ENCODE peak calls at places on chromosomes 3 and 15, in eight cellular contexts. V is A549, H is HepG2, P is GM12878, L is IMR-90, M is WTC11, U is K562, Q is H1. I is an unnamed sample.
A peak's percentile ranks its signal among the peaks of the same experiment; 100 is the strongest.

GRCh38 chr3:106281231-106281630 is 412.4 kb upstream of the CBLB start:
- DNase-seq in V (no peak), H (no peak), P (no peak), L (peak; percentile 77), M (no peak), U (no peak), Q (no peak), I (no peak)

GRCh38 chr3:70885636-70886035 is 573.2 kb upstream of the MDFIC2 start:
- DNase-seq in V (no peak), H (peak; percentile 18), P (no peak), L (no peak), M (no peak), U (no peak), Q (no peak), I (no peak)

GRCh38 chr15:89119489-89120478 is 31.5 kb downstream of the ABHD2 start:
- DNase-seq in V (peak; percentile 95), H (peak; percentile 51), P (no peak), L (peak; percentile 69), M (no peak), U (no peak), Q (no peak), I (no peak)

GRCh38 chr3:64251019-64251418 is 25.8 kb upstream of the PRICKLE2 start:
- DNase-seq in V (peak; percentile 19), H (peak; percentile 66), P (no peak), L (no peak), M (no peak), U (no peak), Q (no peak), I (no peak)

GRCh38 chr15:56886450-56886856 is 32.0 kb upstream of the TCF12 start:
- DNase-seq in V (no peak), H (peak; percentile 3), P (no peak), L (peak; percentile 17), M (no peak), U (no peak), Q (no peak), I (no peak)

GRCh38 chr3:126613481-126614187 is 41.3 kb downstream of the TXNRD3 start:
- DNase-seq in V (no peak), H (no peak), P (no peak), L (peak; percentile 11), M (no peak), U (no peak), Q (no peak), I (peak; percentile 17)

GRCh38 chr15:27183182-27183581 is 212.2 kb downstream of the GABRG3 start:
- DNase-seq in V (no peak), H (no peak), P (no peak), L (no peak), M (no peak), U (no peak), Q (no peak), I (peak; percentile 45)

GRCh38 chr3:61251174-61251972 is at the start of gene FHIT:
- DNase-seq in V (peak; percentile 89), H (peak; percentile 94), P (peak; percentile 87), L (peak; percentile 87), M (peak; percentile 97), U (peak; percentile 84), Q (peak; percentile 93), I (peak; percentile 95)

GRCh38 chr3:149615731-149616221 is 42.0 kb downstream of the WWTR1 start:
- DNase-seq in V (no peak), H (peak; percentile 48), P (no peak), L (peak; percentile 42), M (no peak), U (peak; percentile 22), Q (no peak), I (no peak)

GRCh38 chr15:68524753-68525584 is 53.8 kb upstream of the CORO2B start:
- DNase-seq in V (no peak), H (no peak), P (no peak), L (peak; percentile 87), M (no peak), U (no peak), Q (no peak), I (no peak)

GRCh38 chr15:59791646-59792208 is 102.6 kb upstream of the BNIP2 start:
- DNase-seq in V (no peak), H (no peak), P (no peak), L (no peak), M (no peak), U (no peak), Q (no peak), I (no peak)

GRCh38 chr3:102529452-102529851 is 94.6 kb downstream of the ZPLD1 start:
- DNase-seq in V (peak; percentile 32), H (no peak), P (no peak), L (peak; percentile 7), M (peak; percentile 35), U (no peak), Q (no peak), I (peak; percentile 5)

GRCh38 chr3:97795951-97796350 is 25.9 kb upstream of the CRYBG3 start:
- DNase-seq in V (no peak), H (no peak), P (no peak), L (no peak), M (no peak), U (no peak), Q (no peak), I (no peak)

GRCh38 chr3:97793415-97794019 is 28.3 kb upstream of the CRYBG3 start:
- DNase-seq in V (peak; percentile 60), H (peak; percentile 60), P (peak; percentile 4), L (peak; percentile 64), M (no peak), U (no peak), Q (no peak), I (peak; percentile 30)
- TF ChIP-seq USF2 in V (no peak), H (no peak), P (no peak), L (no peak), M (no peak), U (no peak), Q (no peak), I (no peak)

DNA sequence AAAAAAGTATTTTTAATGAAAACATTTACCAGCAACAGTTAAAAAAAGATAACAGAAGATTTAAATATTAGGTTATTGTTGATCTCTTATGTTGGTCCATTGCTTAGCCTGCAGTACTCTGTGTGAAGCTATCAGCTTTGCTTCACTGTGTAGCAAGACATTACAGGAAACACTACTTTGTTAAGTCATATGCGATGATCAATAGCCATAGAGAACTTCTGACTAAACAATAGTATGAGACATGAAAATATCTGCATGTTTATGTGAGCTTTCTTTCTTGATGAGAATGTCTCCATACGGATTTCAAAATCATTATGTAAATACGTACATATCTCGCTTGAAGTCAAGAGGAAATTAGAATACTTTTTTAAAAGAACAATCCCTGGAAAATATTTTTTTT is 27.0 kb upstream of the CAPN3 start:
- DNase-seq in V (no peak), H (no peak), P (no peak), L (peak; percentile 82), M (no peak), U (no peak), Q (no peak), I (no peak)
- TF ChIP-seq USF2 in V (no peak), H (no peak), P (no peak), L (no peak), M (no peak), U (no peak), Q (no peak), I (no peak)

DNA sequence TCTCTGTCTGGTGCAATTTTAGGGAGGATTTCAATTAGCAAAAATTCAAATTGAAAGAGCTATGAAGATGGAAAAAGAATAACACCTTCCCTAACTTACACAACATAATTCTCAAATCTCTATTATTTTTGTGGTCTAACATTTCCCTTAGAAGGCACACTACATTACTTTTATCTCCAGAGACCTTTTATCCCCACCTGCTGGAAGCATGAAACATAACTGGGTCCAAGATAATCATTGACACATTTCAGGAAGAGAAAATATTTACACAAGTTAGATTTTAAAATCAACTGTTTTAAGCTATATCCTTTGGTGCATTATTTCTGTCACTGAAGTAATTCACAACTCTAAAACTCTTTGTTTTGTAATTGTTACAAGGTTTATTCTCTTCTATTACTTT is 779.5 kb downstream of the ROBO1 start:
- DNase-seq in V (peak; percentile 33), H (peak; percentile 59), P (no peak), L (peak; percentile 46), M (no peak), U (no peak), Q (no peak), I (peak; percentile 27)
- TF ChIP-seq USF2 in V (no peak), H (no peak), P (no peak), L (no peak), M (no peak), U (no peak), Q (no peak), I (no peak)

GRCh38 chr15:86550075-86550474 is 470.4 kb downstream of the AGBL1 start:
- DNase-seq in V (no peak), H (no peak), P (no peak), L (no peak), M (no peak), U (no peak), Q (no peak), I (no peak)

GRCh38 chr15:86558252-86558651 is 478.6 kb downstream of the AGBL1 start:
- DNase-seq in V (no peak), H (no peak), P (no peak), L (no peak), M (no peak), U (no peak), Q (no peak), I (no peak)

GRCh38 chr15:86555939-86556725 is 476.5 kb downstream of the AGBL1 start:
- DNase-seq in V (peak; percentile 77), H (peak; percentile 50), P (no peak), L (no peak), M (no peak), U (no peak), Q (no peak), I (no peak)

GRCh38 chr15:86555114-86555513 is 475.4 kb downstream of the AGBL1 start:
- DNase-seq in V (no peak), H (no peak), P (no peak), L (no peak), M (no peak), U (no peak), Q (no peak), I (no peak)

GRCh38 chr15:86553116-86553515 is 473.4 kb downstream of the AGBL1 start:
- DNase-seq in V (peak; percentile 32), H (no peak), P (no peak), L (no peak), M (no peak), U (no peak), Q (no peak), I (no peak)
- TF ChIP-seq USF2 in V (no peak), H (no peak), P (no peak), L (no peak), M (no peak), U (no peak), Q (no peak), I (no peak)

DNA sequence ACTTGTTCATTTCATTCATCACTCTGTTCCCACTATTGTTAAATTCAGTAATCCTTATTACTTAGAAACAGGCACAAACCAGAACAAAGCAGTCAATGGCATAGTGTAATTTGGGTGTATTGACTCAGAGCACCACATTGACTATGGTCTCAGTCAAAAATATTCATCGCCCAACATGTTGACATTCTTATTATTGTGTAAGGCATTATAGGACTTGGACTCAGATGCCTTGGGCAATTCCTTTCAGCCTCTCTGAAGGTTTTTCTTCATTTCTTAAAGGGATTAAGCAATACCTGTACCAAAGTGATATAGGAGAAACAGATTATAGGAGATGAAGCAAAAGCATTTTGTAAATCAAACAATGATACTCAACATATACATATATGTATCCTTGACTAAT is 114.7 kb upstream of the BHLHE40 start:
- DNase-seq in V (no peak), H (no peak), P (no peak), L (no peak), M (no peak), U (no peak), Q (no peak), I (no peak)
- TF ChIP-seq USF2 in V (no peak), H (no peak), P (no peak), L (no peak), M (no peak), U (no peak), Q (no peak), I (no peak)

GRCh38 chr3:30011237-30011803 is 595.1 kb upstream of the TGFBR2 start:
- DNase-seq in V (no peak), H (no peak), P (no peak), L (no peak), M (no peak), U (no peak), Q (no peak), I (no peak)
- TF ChIP-seq USF2 in V (no peak), H (no peak), P (no peak), L (no peak), M (no peak), U (no peak), Q (no peak), I (no peak)